ENCODE peak calls at places on chromosomes 1 and 21, in ten cellular contexts. D is brain microvascular endothelial cell, U is pancreas, E is activated B cell treated with CpG ODN at 0.5 μM for 24 hours, F is cardiac fibroblast, W is uterus, S is foreskin fibroblast, M is prostate gland, R is B cell, I is HCT116. B is an unnamed sample.

GRCh38 chr1:182786223-182787001 is 3.2 kb upstream of the NPL start:
- DNase-seq in D (peak; percentile 36), U (peak; percentile 43), E (no peak), F (peak; percentile 83), W (peak; percentile 36), S (peak; percentile 43), M (no peak), R (peak; percentile 32), I (peak; percentile 61), B (no peak)

GRCh38 chr1:9867408-9868243 is 42.4 kb downstream of the CTNNBIP1 start:
- DNase-seq in D (peak; percentile 68), U (peak; percentile 80), E (peak; percentile 79), F (peak; percentile 76), W (peak; percentile 85), S (peak; percentile 39), M (peak; percentile 81), R (peak; percentile 89), I (no peak), B (peak; percentile 94)

GRCh38 chr1:223358826-223359225 is 5.2 kb downstream of the SUSD4 start:
- DNase-seq in D (no peak), U (no peak), E (no peak), F (no peak), W (no peak), S (no peak), M (no peak), R (no peak), I (no peak), B (no peak)

GRCh38 chr1:214074477-214074876 is 86.7 kb downstream of the PROX1 start:
- DNase-seq in D (no peak), U (no peak), E (no peak), F (no peak), W (no peak), S (no peak), M (no peak), R (no peak), I (no peak), B (no peak)

GRCh38 chr1:157448666-157449065 is 103.6 kb downstream of the FCRL5 start:
- DNase-seq in D (no peak), U (no peak), E (no peak), F (no peak), W (no peak), S (no peak), M (no peak), R (no peak), I (no peak), B (no peak)

GRCh38 chr1:233257786-233258185 is 37.7 kb downstream of the PCNX2 start:
- DNase-seq in D (no peak), U (no peak), E (no peak), F (no peak), W (no peak), S (no peak), M (no peak), R (no peak), I (no peak), B (no peak)

GRCh38 chr1:109547412-109548320 is 749 bp upstream of the GNAI3 start:
- DNase-seq in D (no peak), U (no peak), E (no peak), F (peak; percentile 38), W (peak; percentile 43), S (no peak), M (peak; percentile 29), R (no peak), I (no peak), B (no peak)

GRCh38 chr1:167714851-167715652 is 6.7 kb upstream of the MPZL1 start:
- DNase-seq in D (peak; percentile 81), U (peak; percentile 84), E (peak; percentile 69), F (peak; percentile 94), W (peak; percentile 89), S (peak; percentile 67), M (peak; percentile 91), R (peak; percentile 89), I (peak; percentile 86), B (peak; percentile 86)

DNA sequence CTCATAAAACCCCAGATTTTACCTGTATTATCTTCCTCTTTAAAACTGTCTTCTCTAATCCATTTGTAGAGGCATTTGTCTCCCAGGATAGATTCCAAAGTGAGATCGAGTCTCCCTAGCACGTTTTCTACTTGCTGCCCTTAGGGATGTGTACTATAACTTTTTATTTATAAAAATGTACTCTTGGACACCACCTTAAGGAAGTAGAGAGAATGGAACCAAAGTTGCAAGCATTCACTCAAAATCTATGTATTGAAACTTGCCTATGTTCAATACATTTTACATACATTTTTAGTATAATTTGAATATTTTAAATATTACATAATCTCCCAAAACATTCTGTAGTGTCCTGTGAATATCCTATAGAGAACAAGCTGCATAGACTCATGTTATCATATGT is 842 bp upstream of the SPRR2A start:
- DNase-seq in D (no peak), U (no peak), E (no peak), F (no peak), W (no peak), S (no peak), M (no peak), R (no peak), I (no peak), B (no peak)
- TF ChIP-seq CTCF in D (no peak), U (no peak), E (no peak), F (no peak), W (no peak), S (no peak), M (no peak), R (no peak), I (no peak), B (no peak)

DNA sequence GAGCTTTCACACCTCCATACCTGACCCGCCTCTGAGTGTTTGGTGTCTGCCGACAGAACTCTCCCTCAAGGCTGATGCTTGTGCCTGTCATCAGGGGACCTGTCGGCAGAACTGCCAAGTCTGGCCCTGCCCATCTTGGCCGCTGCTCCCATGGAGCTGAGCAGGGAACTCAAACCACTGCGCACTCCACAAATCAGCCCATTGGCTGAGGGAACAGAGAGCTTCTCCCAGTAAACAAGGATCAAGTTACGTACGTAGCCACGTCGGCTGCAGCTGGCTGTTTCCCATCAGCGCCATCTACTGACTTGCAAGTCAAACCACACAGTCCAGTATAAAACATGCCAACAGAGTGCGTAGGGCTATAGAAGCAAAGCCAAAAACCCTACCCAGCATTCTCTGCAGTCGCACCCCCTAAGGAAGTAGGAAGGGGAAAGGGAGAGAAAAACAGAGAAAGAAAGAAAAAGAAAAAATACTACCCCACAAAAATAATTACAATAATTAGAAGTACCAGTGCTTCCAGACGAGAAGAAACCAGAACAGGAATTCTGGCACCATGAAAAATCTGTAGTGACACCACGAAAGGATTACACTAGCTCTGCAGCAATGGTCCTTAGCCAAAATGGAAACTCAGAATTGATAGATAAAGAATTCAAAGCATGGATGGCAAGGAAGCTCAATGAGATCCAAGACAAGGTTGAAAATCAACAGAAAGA is 13.1 kb downstream of the KRTAP13-1 start:
- DNase-seq in D (peak; percentile 47), U (peak; percentile 90), E (no peak), F (peak; percentile 72), W (no peak), S (no peak), M (peak; percentile 74), R (no peak), I (peak; percentile 2), B (no peak)
- TF ChIP-seq CTCF in D (peak; percentile 70), U (no peak), E (no peak), F (peak; percentile 40), W (no peak), S (no peak), M (peak; percentile 39), R (no peak), I (no peak), B (no peak)

GRCh38 chr1:229784834-229785233 is 158.8 kb downstream of the URB2 start:
- DNase-seq in D (no peak), U (no peak), E (no peak), F (no peak), W (no peak), S (no peak), M (no peak), R (no peak), I (no peak), B (no peak)

GRCh38 chr1:229793488-229793887 is 167.4 kb downstream of the URB2 start:
- DNase-seq in D (no peak), U (no peak), E (no peak), F (no peak), W (no peak), S (no peak), M (no peak), R (no peak), I (no peak), B (no peak)

GRCh38 chr1:229792576-229792975 is 166.5 kb downstream of the URB2 start:
- DNase-seq in D (no peak), U (no peak), E (no peak), F (no peak), W (no peak), S (no peak), M (no peak), R (no peak), I (no peak), B (no peak)

GRCh38 chr1:229786974-229787610 is 161.0 kb downstream of the URB2 start:
- DNase-seq in D (no peak), U (no peak), E (no peak), F (no peak), W (no peak), S (no peak), M (no peak), R (no peak), I (no peak), B (no peak)

DNA sequence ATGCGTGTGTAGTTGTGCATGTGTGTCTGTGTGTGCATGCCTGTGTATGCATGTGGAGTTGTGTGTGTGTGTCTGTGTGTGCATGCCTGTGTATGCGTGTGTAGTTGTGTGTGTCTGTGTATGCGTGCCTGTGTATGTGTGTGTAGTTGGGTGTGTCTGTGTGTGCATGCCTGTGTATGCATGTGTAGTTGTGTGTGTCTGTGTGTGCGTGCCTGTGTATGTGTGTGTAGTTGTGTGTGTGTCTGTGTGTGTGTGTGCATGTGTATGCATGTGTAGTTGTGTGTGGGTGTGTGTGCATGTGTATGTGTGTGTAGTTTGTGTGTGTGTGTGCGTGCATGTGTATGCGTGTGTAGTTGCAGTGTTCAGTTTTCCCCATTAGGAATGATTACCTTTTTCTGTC is 162.0 kb downstream of the URB2 start:
- DNase-seq in D (no peak), U (no peak), E (no peak), F (no peak), W (no peak), S (no peak), M (no peak), R (no peak), I (no peak), B (no peak)
- TF ChIP-seq CTCF in D (no peak), U (no peak), E (no peak), F (no peak), W (no peak), S (no peak), M (no peak), R (no peak), I (no peak), B (no peak)

GRCh38 chr1:230366504-230366915 is 59.6 kb downstream of the PGBD5 start:
- DNase-seq in D (no peak), U (no peak), E (no peak), F (no peak), W (no peak), S (no peak), M (no peak), R (no peak), I (no peak), B (no peak)

GRCh38 chr1:230368871-230369270 is 57.3 kb downstream of the PGBD5 start:
- DNase-seq in D (no peak), U (no peak), E (no peak), F (no peak), W (no peak), S (no peak), M (no peak), R (no peak), I (no peak), B (no peak)

GRCh38 chr1:230368363-230368762 is 57.8 kb downstream of the PGBD5 start:
- DNase-seq in D (no peak), U (no peak), E (no peak), F (peak; percentile 63), W (no peak), S (no peak), M (no peak), R (no peak), I (no peak), B (no peak)

GRCh38 chr1:230362949-230363348 is 63.2 kb downstream of the PGBD5 start:
- DNase-seq in D (no peak), U (no peak), E (no peak), F (no peak), W (no peak), S (no peak), M (no peak), R (no peak), I (no peak), B (no peak)

DNA sequence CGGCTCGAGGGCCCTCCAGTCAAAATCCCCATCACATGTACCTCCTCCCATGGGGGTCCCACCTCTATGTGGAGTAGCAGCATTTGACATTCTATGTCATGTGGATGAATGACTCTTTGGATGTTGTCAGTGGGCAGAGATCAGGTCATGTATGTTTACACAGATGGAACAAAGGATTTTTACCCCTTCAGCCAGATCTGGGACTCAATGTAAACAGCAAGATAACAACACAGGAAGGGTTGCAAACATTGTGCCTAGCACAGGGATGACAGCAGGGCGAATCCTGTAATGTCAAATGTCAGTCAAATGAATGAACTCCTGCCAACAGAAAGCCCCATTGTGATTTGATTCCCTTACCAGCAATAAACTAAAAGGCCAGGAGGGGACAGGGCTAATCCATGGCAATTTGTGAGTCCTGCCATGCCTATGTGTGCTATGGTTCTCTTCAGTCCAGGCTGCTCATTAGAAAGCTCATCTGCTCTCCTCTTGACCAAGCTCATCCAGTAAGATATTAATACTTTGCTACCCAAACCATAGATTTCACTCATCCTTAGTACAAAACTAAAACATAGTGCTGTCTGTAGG is 60.3 kb downstream of the PGBD5 start:
- DNase-seq in D (no peak), U (no peak), E (no peak), F (no peak), W (no peak), S (no peak), M (no peak), R (no peak), I (no peak), B (no peak)
- TF ChIP-seq CTCF in D (peak; percentile 30), U (no peak), E (no peak), F (peak; percentile 3), W (no peak), S (no peak), M (no peak), R (no peak), I (no peak), B (no peak)

B was measured in omental fat pad.